ENCODE peak calls at places on chromosomes 3 and 15, in six cellular contexts. Z is stimulated activated CD8-positive, alpha-beta memory T cell treated with anti-CD3 and anti-CD28 coated beads, Interleukin-2, amount 100 ng/mL, for 1 hour; R is activated naive CD8-positive, alpha-beta T cell treated with anti-CD3 and anti-CD28 coated beads, Interleukin-2, amount 50 U/mL, for 24 hours; V is memory B cell; J is DND-41; X is activated T-cell treated with anti-CD3 and anti-CD28 coated beads for 4 hours. N is an unnamed sample.

GRCh38 chr3:13132281-13132680 is 59.1 kb upstream of the IQSEC1 start:
- DNase-seq in Z (no peak), X (no peak), J (no peak), V (no peak), R (no peak), N (no peak)

GRCh38 chr3:187167795-187168194 is 28.5 kb upstream of the RPL39L start:
- DNase-seq in R (no peak), X (no peak), J (no peak), Z (no peak), V (no peak), N (no peak)

GRCh38 chr3:22729212-22729611 is 473.9 kb upstream of the UBE2E2 start:
- DNase-seq in V (no peak), Z (no peak), X (no peak), R (no peak), J (no peak), N (no peak)

GRCh38 chr3:14545251-14545635 is 5.1 kb upstream of the GRIP2 start:
- DNase-seq in R (no peak), Z (no peak), J (no peak), X (no peak), V (no peak), N (no peak)

GRCh38 chr3:190056795-190057194 is 63.9 kb downstream of the P3H2 start:
- DNase-seq in J (no peak), R (no peak), Z (no peak), X (no peak), V (no peak), N (no peak)

GRCh38 chr15:59896652-59897051 is 107.5 kb upstream of the FOXB1 start:
- DNase-seq in X (no peak), Z (no peak), R (no peak), J (no peak), V (no peak), N (no peak)

GRCh38 chr3:110562621-110563020 is 509.0 kb upstream of the NECTIN3 start:
- DNase-seq in Z (no peak), X (no peak), J (no peak), R (no peak), V (no peak), N (no peak)

GRCh38 chr3:157858821-157859220 is 247.4 kb downstream of the SHOX2 start:
- DNase-seq in V (no peak), R (no peak), J (no peak), X (no peak), Z (no peak), N (no peak)

GRCh38 chr15:93126496-93127083 is 37.6 kb upstream of the RGMA start:
- DNase-seq in X (no peak), J (no peak), R (no peak), Z (no peak), V (no peak), N (no peak)

GRCh38 chr3:127384717-127385539 is 97.1 kb upstream of the PRR20G start:
- DNase-seq in R (no peak), J (no peak), V (no peak), Z (no peak), X (no peak), N (no peak)